ENCODE peak calls at places on chromosome 12, in eight cellular contexts. L is EL, K is RPMI8226, B is progenitor cell of endocrine pancreas, R is hypothalamus, V is non-pigmented ciliary epithelial cell, Q is right lobe of liver, S is lung microvascular endothelial cell. D is an unnamed sample.

GRCh38 chr12:111405856-111406473 is at the start of gene SH2B3:
- DNase-seq in B (no peak), S (peak), R (no peak), L (peak), V (no peak), K (no peak), Q (no peak), D (peak)

GRCh38 chr12:111788178-111788654 is 21.5 kb downstream of the ALDH2 start:
- DNase-seq in Q (peak), K (peak), S (peak), R (no peak), B (no peak), L (peak), V (no peak), D (no peak)

GRCh38 chr12:131092911-131093901 is 139.5 kb downstream of the ADGRD1 start:
- DNase-seq in S (no peak), L (no peak), K (peak), R (no peak), V (no peak), Q (peak), B (no peak), D (no peak)

GRCh38 chr12:122275459-122275858 is 9.2 kb upstream of the VPS33A start:
- DNase-seq in R (no peak), L (no peak), V (no peak), S (no peak), B (no peak), K (no peak), Q (no peak), D (no peak)

GRCh38 chr12:124390442-124391116 is 95.7 kb downstream of the RFLNA start:
- DNase-seq in R (no peak), K (no peak), L (peak), V (no peak), Q (no peak), B (no peak), S (no peak), D (no peak)

GRCh38 chr12:96571101-96571862 is 81.9 kb downstream of the CFAP54 start:
- DNase-seq in B (no peak), L (peak), V (peak), S (no peak), R (no peak), K (no peak), Q (no peak), D (no peak)

GRCh38 chr12:93000026-93000425 is 70.9 kb upstream of the EEA1 start:
- DNase-seq in L (no peak), S (no peak), R (no peak), K (no peak), Q (no peak), B (no peak), V (no peak), D (no peak)

GRCh38 chr12:114186241-114187002 is 219.5 kb downstream of the TBX5 start:
- DNase-seq in B (no peak), V (no peak), R (no peak), Q (no peak), L (no peak), S (no peak), K (no peak), D (no peak)

GRCh38 chr12:124148481-124148880 is 146.4 kb upstream of the RFLNA start:
- DNase-seq in V (no peak), R (no peak), L (no peak), B (no peak), Q (no peak), S (no peak), K (no peak), D (no peak)

GRCh38 chr12:30989754-30990153 is 63.2 kb downstream of the TSPAN11 start:
- DNase-seq in L (no peak), S (peak), B (no peak), R (no peak), Q (no peak), K (peak), V (no peak), D (no peak)

GRCh38 chr12:20624718-20625117 is 70.4 kb upstream of the SLCO1C1 start:
- DNase-seq in B (no peak), K (no peak), V (no peak), S (peak), L (peak), Q (no peak), R (no peak), D (no peak)

GRCh38 chr12:85603556-85603955 is 232.7 kb downstream of the RASSF9 start:
- DNase-seq in B (no peak), S (peak), R (no peak), Q (no peak), K (no peak), V (no peak), L (no peak), D (no peak)

GRCh38 chr12:45989857-45990467 is 412 bp downstream of the SCAF11 start:
- DNase-seq in Q (peak), V (no peak), B (no peak), K (no peak), R (no peak), S (peak), L (peak), D (peak)

GRCh38 chr12:28409892-28410291 is 219.6 kb downstream of the CCDC91 start:
- DNase-seq in B (no peak), R (no peak), V (peak), L (peak), S (no peak), Q (no peak), K (no peak), D (no peak)

GRCh38 chr12:57242329-57242690 is 8.7 kb downstream of the STAC3 start:
- DNase-seq in V (no peak), B (no peak), L (no peak), Q (peak), S (no peak), R (no peak), K (peak), D (no peak)

GRCh38 chr12:2555487-2556082 is 239.2 kb upstream of the FKBP4 start:
- DNase-seq in B (no peak), S (no peak), V (no peak), K (no peak), Q (no peak), R (no peak), L (no peak), D (no peak)

GRCh38 chr12:110741371-110741770 is 1.3 kb downstream of the PPP1CC start:
- DNase-seq in L (peak), S (peak), K (peak), V (no peak), B (no peak), R (no peak), Q (no peak), D (no peak)

GRCh38 chr12:50992814-50993213 is 33.4 kb downstream of the SLC11A2 start:
- DNase-seq in Q (no peak), V (no peak), L (peak), K (no peak), B (no peak), S (peak), R (no peak), D (no peak)

GRCh38 chr12:55829967-55830600 is 697 bp upstream of the DNAJC14 start:
- DNase-seq in B (peak), R (no peak), Q (peak), S (peak), V (no peak), L (no peak), K (no peak), D (peak)

GRCh38 chr12:93862424-93862823 is 185.2 kb downstream of the CRADD start:
- DNase-seq in K (no peak), V (no peak), L (no peak), R (no peak), B (no peak), S (no peak), Q (no peak), D (no peak)

GRCh38 chr12:101743724-101744472 is 4.6 kb upstream of the SYCP3 start:
- DNase-seq in L (no peak), S (no peak), V (no peak), Q (no peak), R (no peak), B (no peak), K (no peak), D (no peak)

GRCh38 chr12:15256760-15257159 is 35.5 kb upstream of the RERG start:
- DNase-seq in Q (no peak), L (no peak), B (no peak), R (no peak), K (no peak), S (peak), V (no peak), D (no peak)

GRCh38 chr12:73863541-73863940 is 674.1 kb upstream of the ATXN7L3B start:
- DNase-seq in S (peak), L (peak), R (no peak), K (no peak), Q (no peak), B (no peak), V (no peak), D (no peak)

GRCh38 chr12:3033538-3033865 is 43.7 kb upstream of the TSPAN9 start:
- DNase-seq in L (no peak), Q (no peak), V (no peak), S (no peak), K (no peak), R (no peak), B (no peak), D (no peak)

GRCh38 chr12:112979281-112979680 is 962 bp downstream of the OAS2 start:
- DNase-seq in S (no peak), L (peak), Q (no peak), R (no peak), V (no peak), B (no peak), K (peak), D (no peak)

GRCh38 chr12:84131076-84131475 is 781.5 kb downstream of the SLC6A15 start:
- DNase-seq in R (no peak), Q (no peak), B (no peak), V (peak), K (no peak), S (no peak), L (peak), D (no peak)

GRCh38 chr12:42590324-42590934 is 883 bp upstream of the PRICKLE1 start:
- DNase-seq in B (no peak), L (peak), V (no peak), K (no peak), R (no peak), S (peak), Q (no peak), D (no peak)

GRCh38 chr12:110104188-110104969 is 19.8 kb upstream of the IFT81 start:
- DNase-seq in K (no peak), S (no peak), B (no peak), V (no peak), R (no peak), Q (no peak), L (no peak), D (no peak)

GRCh38 chr12:105218434-105218833 is 17.5 kb downstream of the APPL2 start:
- DNase-seq in V (no peak), K (no peak), R (no peak), S (no peak), B (no peak), L (no peak), Q (no peak), D (no peak)

GRCh38 chr12:66188584-66189475 is at the start of gene IRAK3:
- DNase-seq in K (peak), B (peak), L (peak), S (peak), R (no peak), V (no peak), Q (peak), D (peak)

GRCh38 chr12:66060361-66060907 is 70.1 kb downstream of the LLPH start:
- DNase-seq in K (no peak), S (no peak), V (no peak), R (no peak), L (no peak), Q (no peak), B (no peak), D (no peak)

GRCh38 chr12:102702447-102703114 is 214.5 kb downstream of the PAH start:
- DNase-seq in K (peak), S (peak), V (peak), B (no peak), L (peak), Q (peak), R (no peak), D (no peak)

GRCh38 chr12:128445728-128446127 is 178.8 kb downstream of the TMEM132C start:
- DNase-seq in K (no peak), Q (no peak), L (no peak), B (no peak), S (no peak), V (no peak), R (no peak), D (no peak)

GRCh38 chr12:89650239-89650638 is 58.4 kb downstream of the ATP2B1 start:
- DNase-seq in L (no peak), Q (no peak), V (no peak), B (no peak), R (no peak), K (no peak), S (no peak), D (no peak)

GRCh38 chr12:96749978-96750377 is 157.1 kb upstream of the NEDD1 start:
- DNase-seq in S (no peak), V (no peak), B (no peak), L (no peak), Q (no peak), R (no peak), K (no peak), D (no peak)

D was measured in mesothelial cell of epicardium.